ENCODE peak calls at places on chromosome 9, in nine cellular contexts. G is fibroblast of lung, T is mammary epithelial cell, Z is GM23338, B is neural progenitor cell, C is PC-3, N is H9, J is HepG2, I is OCI-LY7. U is an unnamed sample.

GRCh38 chr9:109439378-109440116 is 58.6 kb downstream of the PTPN3 start:
- DNase-seq in G (no peak), T (no peak), Z (no peak), B (no peak), C (no peak), N (no peak), J (no peak), I (no peak), U (no peak)

GRCh38 chr9:134318481-134318891 is 7.8 kb upstream of the RXRA start:
- DNase-seq in G (no peak), T (no peak), Z (no peak), B (no peak), C (no peak), N (no peak), J (no peak), I (no peak), U (peak; percentile 88)

GRCh38 chr9:69945671-69946141 is 97.9 kb upstream of the MAMDC2 start:
- DNase-seq in G (peak; percentile 36), T (no peak), Z (no peak), B (no peak), C (no peak), N (no peak), J (no peak), I (no peak), U (peak; percentile 64)

GRCh38 chr9:2567922-2568321 is 53.7 kb upstream of the VLDLR start:
- DNase-seq in G (peak; percentile 15), T (peak; percentile 9), Z (no peak), B (no peak), C (peak; percentile 16), N (no peak), J (no peak), I (no peak), U (no peak)

GRCh38 chr9:33447404-33448158 is at the start of gene AQP3:
- DNase-seq in G (peak; percentile 49), T (peak; percentile 44), Z (peak; percentile 89), B (peak; percentile 87), C (peak; percentile 37), N (peak; percentile 83), J (peak; percentile 11), I (peak; percentile 73), U (peak; percentile 94)

GRCh38 chr9:19409406-19410194 is 791 bp downstream of the ACER2 start:
- DNase-seq in G (peak; percentile 12), T (peak; percentile 56), Z (peak; percentile 74), B (peak; percentile 64), C (peak; percentile 27), N (peak; percentile 67), J (peak; percentile 43), I (peak; percentile 55), U (peak; percentile 72)

GRCh38 chr9:108967916-108968315 is 33.7 kb downstream of the ABITRAM start:
- DNase-seq in G (no peak), T (no peak), Z (no peak), B (no peak), C (no peak), N (no peak), J (no peak), I (no peak), U (no peak)

GRCh38 chr9:92722386-92723298 is 42.0 kb downstream of the BICD2 start:
- DNase-seq in G (no peak), T (no peak), Z (no peak), B (no peak), C (no peak), N (no peak), J (no peak), I (peak; percentile 81), U (peak; percentile 78)

GRCh38 chr9:78408388-78408787 is 111.5 kb downstream of the PSAT1 start:
- DNase-seq in G (no peak), T (no peak), Z (no peak), B (no peak), C (no peak), N (no peak), J (no peak), I (no peak), U (no peak)

GRCh38 chr9:8365466-8366160 is 566.0 kb upstream of the DMAC1 start:
- DNase-seq in G (peak; percentile 44), T (no peak), Z (no peak), B (no peak), C (no peak), N (no peak), J (no peak), I (no peak), U (no peak)

GRCh38 chr9:8429768-8430167 is 630.2 kb upstream of the DMAC1 start:
- DNase-seq in G (no peak), T (no peak), Z (no peak), B (no peak), C (no peak), N (no peak), J (no peak), I (no peak), U (no peak)

GRCh38 chr9:77807295-77807694 is 159.2 kb upstream of the GNA14 start:
- DNase-seq in G (peak; percentile 91), T (peak; percentile 93), Z (no peak), B (no peak), C (peak; percentile 66), N (no peak), J (peak; percentile 84), I (no peak), U (no peak)

GRCh38 chr9:34385561-34386230 is 9.0 kb upstream of the MYORG start:
- DNase-seq in G (no peak), T (no peak), Z (no peak), B (no peak), C (no peak), N (no peak), J (no peak), I (no peak), U (peak; percentile 57)

GRCh38 chr9:121187681-121188305 is 13.9 kb downstream of the RAB14 start:
- DNase-seq in G (peak; percentile 42), T (no peak), Z (no peak), B (no peak), C (no peak), N (no peak), J (no peak), I (no peak), U (no peak)

GRCh38 chr9:136722969-136723356 is 10.6 kb downstream of the DIPK1B start:
- DNase-seq in G (no peak), T (no peak), Z (no peak), B (no peak), C (peak; percentile 5), N (no peak), J (no peak), I (no peak), U (peak; percentile 78)

GRCh38 chr9:105656131-105656921 is 5.9 kb upstream of the TAL2 start:
- DNase-seq in G (peak; percentile 11), T (peak; percentile 9), Z (peak; percentile 75), B (peak; percentile 79), C (no peak), N (peak; percentile 43), J (no peak), I (no peak), U (peak; percentile 79)
- TF ChIP-seq CTCF in G (no peak), T (no peak), Z (peak; percentile 55), B (peak; percentile 49), C (peak; percentile 41), N (peak; percentile 37), J (peak; percentile 74), I (no peak), U (no peak)

GRCh38 chr9:4860383-4860782 is 67.6 kb downstream of the RCL1 start:
- DNase-seq in G (no peak), T (no peak), Z (no peak), B (no peak), C (peak; percentile 12), N (no peak), J (no peak), I (no peak), U (no peak)
- H3K79me2 ChIP-seq in G (no peaks in the 10 kb centered on the region), T (peaks cover 2% of the 10 kb centered on the region), Z (peaks cover 10% of the 10 kb centered on the region), B (no peaks in the 10 kb centered on the region), C (peaks cover 27% of the 10 kb centered on the region), N (no peaks in the 10 kb centered on the region), J (no peaks in the 10 kb centered on the region), I (no peaks in the 10 kb centered on the region), U (no peaks in the 10 kb centered on the region)

GRCh38 chr9:133147412-133148271 is 16.1 kb downstream of the GBGT1 start:
- DNase-seq in G (peak; percentile 25), T (peak; percentile 76), Z (peak; percentile 96), B (peak; percentile 83), C (peak; percentile 74), N (peak; percentile 91), J (peak; percentile 70), I (peak; percentile 77), U (peak; percentile 98)

GRCh38 chr9:133151041-133151440 is 12.7 kb downstream of the GBGT1 start:
- DNase-seq in G (no peak), T (no peak), Z (no peak), B (no peak), C (no peak), N (no peak), J (no peak), I (no peak), U (peak; percentile 83)

GRCh38 chr9:133148351-133149129 is 15.2 kb downstream of the GBGT1 start:
- DNase-seq in G (peak; percentile 46), T (peak; percentile 64), Z (peak; percentile 38), B (peak; percentile 48), C (no peak), N (no peak), J (no peak), I (peak; percentile 66), U (peak; percentile 94)

GRCh38 chr9:133151601-133152525 is 11.9 kb downstream of the GBGT1 start:
- DNase-seq in G (no peak), T (no peak), Z (no peak), B (no peak), C (no peak), N (no peak), J (no peak), I (no peak), U (peak; percentile 68)

DNA sequence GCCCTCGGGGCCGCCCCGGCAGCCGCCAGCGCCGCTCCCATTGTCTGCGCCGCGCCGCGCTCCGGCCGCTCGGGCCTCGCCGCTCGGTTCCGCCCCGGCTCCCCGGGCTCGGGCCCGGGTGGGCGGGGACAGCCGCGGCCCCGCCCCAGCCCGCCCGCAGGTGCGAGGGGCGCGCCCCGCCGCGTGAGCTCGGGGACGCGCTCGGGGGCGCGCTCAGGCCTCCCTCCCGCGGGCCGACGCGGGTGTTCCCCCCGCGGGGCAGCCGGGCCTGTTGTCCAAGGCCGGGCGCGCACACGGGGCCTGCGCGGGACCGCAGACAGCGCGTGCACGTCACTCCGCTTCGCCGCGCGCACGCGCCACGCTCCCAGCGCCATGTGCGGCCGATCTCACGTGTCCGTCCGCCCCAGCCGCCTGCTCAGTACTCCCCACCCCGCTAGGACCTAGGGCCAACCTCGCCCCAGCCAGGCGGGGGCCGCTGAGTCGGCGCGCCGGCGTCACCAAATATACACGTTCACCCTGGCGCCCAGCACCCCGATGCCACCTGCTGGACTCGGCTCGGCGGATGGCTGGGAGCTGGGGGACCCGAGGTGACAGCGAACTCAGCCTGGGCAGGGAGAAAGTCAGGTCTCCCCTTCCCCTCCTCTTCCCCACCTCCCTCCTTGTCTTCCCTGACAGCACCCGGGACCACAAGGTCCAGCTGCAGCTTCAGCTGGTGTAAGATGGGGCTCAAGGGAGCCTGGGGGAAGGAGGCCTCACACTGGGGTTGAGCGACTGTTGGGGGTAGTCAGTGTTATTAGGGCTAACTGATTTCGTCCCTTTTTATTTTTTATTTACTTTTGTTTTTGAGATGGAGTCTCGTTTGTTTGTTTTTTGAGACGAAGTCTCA is 14.3 kb downstream of the GBGT1 start:
- DNase-seq in G (peak; percentile 84), T (peak; percentile 92), Z (peak; percentile 95), B (peak; percentile 95), C (peak; percentile 90), N (peak; percentile 89), J (peak; percentile 82), I (peak; percentile 92), U (peak; percentile 100)
- TF ChIP-seq CTCF in G (no peak), T (no peak), Z (peak; percentile 9), B (peak; percentile 23), C (peak; percentile 39), N (peak; percentile 13), J (peak; percentile 69), I (peak; percentile 49), U (peak; percentile 17)

GRCh38 chr9:14687042-14687719 is 6.1 kb downstream of the ZDHHC21 start:
- DNase-seq in G (peak; percentile 91), T (peak; percentile 58), Z (no peak), B (no peak), C (peak; percentile 95), N (no peak), J (no peak), I (no peak), U (peak; percentile 90)
- H3K79me2 ChIP-seq in G (no peaks in the 10 kb centered on the region), T (no peaks in the 10 kb centered on the region), Z (peaks cover 26% of the 10 kb centered on the region), B (peaks cover 38% of the 10 kb centered on the region), C (peaks cover 31% of the 10 kb centered on the region), N (peaks cover 2% of the 10 kb centered on the region), J (peaks cover 4% of the 10 kb centered on the region), I (peaks cover 53% of the 10 kb centered on the region), U (peaks cover 22% of the 10 kb centered on the region)